ENCODE peak calls at places on chromosomes 5 and 9, in eight cellular contexts. Z, J, W, E, G, K, B and S are unnamed samples.

GRCh38 chr5:94402096-94402495 is 216.3 kb downstream of the KIAA0825 start:
- DNase-seq in Z (no peak), J (no peak), W (no peak), E (no peak), G (no peak), K (peak), B (no peak), S (no peak)

GRCh38 chr5:148941810-148942209 is 115.4 kb downstream of the ADRB2 start:
- DNase-seq in Z (no peak), J (no peak), W (no peak), E (no peak), G (no peak), K (no peak), B (no peak), S (no peak)

GRCh38 chr9:27053369-27054057 is 48.0 kb upstream of the LRRC19 start:
- DNase-seq in Z (no peak), J (no peak), W (no peak), E (no peak), G (no peak), K (peak), B (no peak), S (no peak)

GRCh38 chr9:22405869-22406659 is 40.6 kb upstream of the DMRTA1 start:
- DNase-seq in Z (no peak), J (no peak), W (no peak), E (no peak), G (no peak), K (no peak), B (no peak), S (no peak)

GRCh38 chr5:144313147-144313726 is 142.6 kb downstream of the KCTD16 start:
- DNase-seq in Z (no peak), J (no peak), W (no peak), E (no peak), G (no peak), K (no peak), B (no peak), S (no peak)

GRCh38 chr5:139655727-139656271 is 7.7 kb downstream of the CXXC5 start:
- DNase-seq in Z (peak), J (no peak), W (no peak), E (peak), G (peak), K (no peak), B (no peak), S (no peak)

GRCh38 chr5:2886531-2886930 is 135.1 kb upstream of the IRX2 start:
- DNase-seq in Z (no peak), J (no peak), W (peak), E (no peak), G (no peak), K (no peak), B (no peak), S (no peak)

GRCh38 chr5:110965773-110966581 is 105.5 kb upstream of the TSLP start:
- DNase-seq in Z (no peak), J (no peak), W (no peak), E (no peak), G (no peak), K (peak), B (no peak), S (no peak)

GRCh38 chr5:39394946-39395345 is 29.8 kb downstream of the DAB2 start:
- DNase-seq in Z (no peak), J (no peak), W (no peak), E (no peak), G (no peak), K (peak), B (no peak), S (no peak)

GRCh38 chr9:114347675-114348074 is 18.0 kb downstream of the ORM2 start:
- DNase-seq in Z (no peak), J (peak), W (no peak), E (no peak), G (no peak), K (no peak), B (no peak), S (no peak)

GRCh38 chr9:129398101-129398795 is 220.2 kb upstream of the IER5L start:
- DNase-seq in Z (peak), J (no peak), W (no peak), E (no peak), G (peak), K (no peak), B (no peak), S (no peak)

GRCh38 chr9:112863214-112863613 is 27.5 kb downstream of the SLC46A2 start:
- DNase-seq in Z (peak), J (no peak), W (no peak), E (no peak), G (peak), K (no peak), B (no peak), S (no peak)

GRCh38 chr5:73968729-73969128 is 342.7 kb downstream of the ARHGEF28 start:
- DNase-seq in Z (no peak), J (no peak), W (no peak), E (no peak), G (no peak), K (peak), B (no peak), S (no peak)

GRCh38 chr5:132206782-132207181 is 20.9 kb downstream of the P4HA2 start:
- DNase-seq in Z (no peak), J (no peak), W (no peak), E (no peak), G (no peak), K (no peak), B (no peak), S (no peak)

GRCh38 chr5:8376478-8376877 is 507.5 kb downstream of the MTRR start:
- DNase-seq in Z (no peak), J (no peak), W (no peak), E (no peak), G (no peak), K (no peak), B (no peak), S (no peak)

GRCh38 chr9:27572036-27572435 is 1.2 kb downstream of the C9orf72 start:
- DNase-seq in Z (no peak), J (no peak), W (no peak), E (no peak), G (no peak), K (no peak), B (no peak), S (no peak)

GRCh38 chr9:114107286-114108001 is 8.4 kb upstream of the KIF12 start:
- DNase-seq in Z (no peak), J (no peak), W (peak), E (no peak), G (peak), K (no peak), B (no peak), S (no peak)

GRCh38 chr5:10474521-10475075 is 32.9 kb downstream of the ROPN1L start:
- DNase-seq in Z (no peak), J (no peak), W (no peak), E (no peak), G (no peak), K (peak), B (no peak), S (no peak)

GRCh38 chr9:120890415-120891254 is 13.6 kb upstream of the PHF19 start:
- DNase-seq in Z (no peak), J (no peak), W (no peak), E (no peak), G (no peak), K (no peak), B (no peak), S (no peak)

GRCh38 chr5:78886650-78887230 is 98.4 kb downstream of the ARSB start:
- DNase-seq in Z (no peak), J (no peak), W (no peak), E (peak), G (no peak), K (no peak), B (no peak), S (no peak)

GRCh38 chr9:118595719-118596305 is 773.4 kb downstream of the BRINP1 start:
- DNase-seq in Z (no peak), J (peak), W (no peak), E (peak), G (no peak), K (peak), B (no peak), S (no peak)

GRCh38 chr5:27144456-27144855 is 106.1 kb upstream of the CDH9 start:
- DNase-seq in Z (no peak), J (no peak), W (no peak), E (no peak), G (no peak), K (no peak), B (no peak), S (no peak)

GRCh38 chr5:138000102-138000723 is 32.7 kb downstream of the FAM13B start:
- DNase-seq in Z (no peak), J (no peak), W (no peak), E (no peak), G (no peak), K (peak), B (no peak), S (no peak)

GRCh38 chr5:108259306-108259705 is 122.6 kb downstream of the FBXL17 start:
- DNase-seq in Z (no peak), J (no peak), W (no peak), E (peak), G (no peak), K (peak), B (no peak), S (no peak)

GRCh38 chr9:113645224-113645971 is 181.9 kb downstream of the RGS3 start:
- DNase-seq in Z (no peak), J (no peak), W (peak), E (peak), G (peak), K (no peak), B (no peak), S (no peak)

GRCh38 chr5:73393606-73394489 is 54.7 kb downstream of the FOXD1 start:
- DNase-seq in Z (no peak), J (no peak), W (no peak), E (no peak), G (no peak), K (no peak), B (no peak), S (no peak)

GRCh38 chr9:2524601-2525000 is 97.0 kb upstream of the VLDLR start:
- DNase-seq in Z (no peak), J (no peak), W (no peak), E (no peak), G (no peak), K (peak), B (no peak), S (no peak)

GRCh38 chr9:87829756-87830155 is 52.9 kb upstream of the SPATA31E1 start:
- DNase-seq in Z (no peak), J (no peak), W (no peak), E (no peak), G (no peak), K (peak), B (no peak), S (no peak)

GRCh38 chr9:87827341-87827740 is 55.3 kb upstream of the SPATA31E1 start:
- DNase-seq in Z (no peak), J (no peak), W (no peak), E (no peak), G (no peak), K (peak), B (no peak), S (no peak)

GRCh38 chr9:87826331-87826730 is 56.3 kb upstream of the SPATA31E1 start:
- DNase-seq in Z (no peak), J (no peak), W (no peak), E (no peak), G (no peak), K (no peak), B (no peak), S (no peak)

GRCh38 chr9:87824886-87825285 is 57.8 kb upstream of the SPATA31E1 start:
- DNase-seq in Z (no peak), J (no peak), W (no peak), E (no peak), G (no peak), K (no peak), B (no peak), S (no peak)

DNA sequence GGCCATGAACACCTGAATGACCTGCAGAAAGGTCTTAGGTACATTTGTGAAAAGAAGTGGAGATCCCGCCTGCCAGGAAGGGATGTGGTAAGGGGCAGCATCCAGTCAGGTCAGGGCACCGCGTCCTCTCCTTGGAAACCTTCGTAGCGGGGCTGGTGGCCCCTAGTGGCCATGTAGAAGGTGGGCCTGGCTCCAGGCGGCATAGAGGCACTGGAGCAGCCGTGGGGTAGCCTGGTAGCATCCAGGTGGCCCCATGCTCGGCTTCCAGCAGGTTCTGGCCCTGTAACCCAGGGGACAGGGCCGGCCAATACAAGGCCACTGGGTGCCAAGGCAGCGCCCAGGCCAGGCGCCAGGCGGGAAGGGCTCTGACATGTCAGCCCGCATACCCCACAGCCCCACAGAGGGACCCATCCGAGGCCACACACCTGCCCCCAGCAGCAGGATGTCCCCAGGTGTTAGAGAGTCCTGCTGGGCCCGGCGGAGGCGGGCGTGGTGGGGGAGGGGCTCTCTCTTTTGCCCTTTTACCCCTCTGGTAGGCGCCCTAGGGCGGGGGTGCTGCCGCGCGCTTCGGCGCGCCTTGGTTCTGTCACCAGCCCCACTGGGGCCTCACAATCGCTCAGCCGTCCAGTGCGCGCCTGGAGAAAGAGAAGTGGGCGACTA is 58.3 kb upstream of the SPATA31E1 start:
- DNase-seq in Z (no peak), J (no peak), W (no peak), E (peak), G (no peak), K (no peak), B (no peak), S (no peak)
- TF ChIP-seq CTCF in Z (no peak), J (no peak), W (no peak), E (peak), G (no peak), K (no peak), B (no peak), S (no peak)

GRCh38 chr5:14503681-14504331 is 77.8 kb upstream of the OTULINL start:
- DNase-seq in Z (no peak), J (no peak), W (peak), E (no peak), G (no peak), K (no peak), B (no peak), S (no peak)

GRCh38 chr5:14503017-14503680 is 78.4 kb upstream of the OTULINL start:
- DNase-seq in Z (no peak), J (no peak), W (peak), E (no peak), G (no peak), K (no peak), B (no peak), S (no peak)

GRCh38 chr5:14504332-14504727 is 77.3 kb upstream of the OTULINL start:
- DNase-seq in Z (no peak), J (no peak), W (peak), E (no peak), G (no peak), K (no peak), B (no peak), S (no peak)

GRCh38 chr5:14501353-14502162 is 80.0 kb upstream of the OTULINL start:
- DNase-seq in Z (no peak), J (no peak), W (peak), E (no peak), G (no peak), K (no peak), B (no peak), S (no peak)

GRCh38 chr5:14502291-14502690 is 79.3 kb upstream of the OTULINL start:
- DNase-seq in Z (no peak), J (no peak), W (no peak), E (no peak), G (no peak), K (no peak), B (no peak), S (no peak)
- TF ChIP-seq CTCF in Z (no peak), J (no peak), W (no peak), E (no peak), G (no peak), K (no peak), B (no peak), S (no peak)

GRCh38 chr5:158876263-158876942 is 223.3 kb downstream of the EBF1 start:
- DNase-seq in Z (no peak), J (no peak), W (no peak), E (no peak), G (no peak), K (no peak), B (no peak), S (no peak)
- TF ChIP-seq CTCF in Z (no peak), J (no peak), W (no peak), E (no peak), G (no peak), K (no peak), B (no peak), S (no peak)

DNA sequence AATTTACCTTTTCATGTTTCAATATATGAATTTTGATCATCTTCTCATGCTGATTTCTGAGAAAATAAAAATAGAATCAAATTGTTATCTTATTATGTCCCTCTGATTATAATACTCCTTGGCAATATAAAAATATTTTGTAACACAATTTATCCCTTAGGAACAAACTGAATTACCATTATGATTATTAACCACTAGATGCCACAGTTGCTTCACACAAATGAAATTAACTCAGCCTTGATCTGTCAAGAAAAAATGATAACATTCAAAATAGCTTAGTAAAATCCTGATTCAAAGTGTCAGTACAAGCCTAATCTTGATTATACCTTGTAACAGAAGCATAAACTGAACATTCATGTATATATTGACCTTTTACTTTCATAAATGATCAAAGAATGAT is 4.8 kb upstream of the CHSY3 start:
- DNase-seq in Z (no peak), J (no peak), W (no peak), E (no peak), G (no peak), K (no peak), B (no peak), S (no peak)
- TF ChIP-seq CTCF in Z (peak), J (no peak), W (no peak), E (peak), G (peak), K (peak), B (no peak), S (no peak)

GRCh38 chr5:40717281-40717680 is 37.6 kb downstream of the PTGER4 start:
- DNase-seq in Z (no peak), J (no peak), W (no peak), E (no peak), G (no peak), K (peak), B (no peak), S (no peak)

GRCh38 chr5:40716590-40716989 is 36.9 kb downstream of the PTGER4 start:
- DNase-seq in Z (no peak), J (no peak), W (no peak), E (no peak), G (no peak), K (no peak), B (no peak), S (no peak)

GRCh38 chr5:40720071-40720470 is 35.7 kb downstream of the TTC33 start:
- DNase-seq in Z (no peak), J (no peak), W (no peak), E (no peak), G (no peak), K (no peak), B (no peak), S (no peak)

GRCh38 chr5:40716000-40716399 is 36.3 kb downstream of the PTGER4 start:
- DNase-seq in Z (no peak), J (no peak), W (no peak), E (peak), G (no peak), K (no peak), B (no peak), S (no peak)
- TF ChIP-seq CTCF in Z (no peak), J (no peak), W (no peak), E (peak), G (no peak), K (peak), B (no peak), S (no peak)

DNA sequence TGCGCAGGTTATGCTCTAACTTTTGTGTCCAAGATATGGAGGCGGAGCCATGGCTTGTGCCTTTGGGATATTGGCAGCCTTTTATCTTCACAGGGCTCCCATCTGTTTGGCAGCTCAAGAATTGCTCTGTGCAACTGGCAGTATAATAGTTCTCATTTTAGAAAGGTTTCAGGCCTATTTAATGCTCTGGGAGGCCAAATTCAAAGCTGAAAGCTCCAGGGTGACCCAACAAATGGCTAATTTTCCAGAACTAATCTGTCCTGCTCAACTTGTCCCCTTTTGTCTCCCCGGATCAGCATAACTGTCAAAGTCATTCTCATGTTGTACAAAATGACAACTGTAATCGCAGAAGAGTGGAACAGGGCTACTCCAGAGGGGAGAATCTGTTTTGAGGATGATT is 52.6 kb upstream of the CXCL14 start:
- DNase-seq in Z (no peak), J (no peak), W (no peak), E (no peak), G (no peak), K (no peak), B (no peak), S (no peak)
- TF ChIP-seq CTCF in Z (no peak), J (no peak), W (no peak), E (no peak), G (no peak), K (no peak), B (no peak), S (no peak)

DNA sequence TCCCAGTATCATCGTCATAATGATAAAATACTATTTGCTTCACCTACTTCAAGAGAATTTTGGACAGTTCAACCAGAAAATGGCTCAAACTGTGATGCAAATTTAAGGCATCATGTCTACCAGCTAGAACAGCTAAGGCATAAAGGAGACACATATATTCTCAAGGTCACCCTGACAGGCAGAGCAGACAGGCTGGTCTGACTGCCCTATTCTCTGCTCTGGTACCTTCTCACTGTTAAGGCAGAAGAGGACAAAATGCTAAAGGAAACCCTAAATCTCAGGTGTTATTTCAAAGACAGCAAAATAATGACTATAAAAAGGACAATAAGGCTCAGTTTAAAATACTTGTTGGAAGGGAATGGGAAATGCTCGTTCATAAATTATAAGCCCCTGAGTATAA is 87.2 kb downstream of the MRPS27 start:
- DNase-seq in Z (no peak), J (no peak), W (no peak), E (no peak), G (no peak), K (no peak), B (no peak), S (no peak)
- TF ChIP-seq CTCF in Z (no peak), J (no peak), W (no peak), E (no peak), G (no peak), K (no peak), B (no peak), S (no peak)

GRCh38 chr5:118592678-118593328 is 395.5 kb downstream of the DTWD2 start:
- DNase-seq in Z (no peak), J (no peak), W (no peak), E (peak), G (no peak), K (no peak), B (no peak), S (no peak)
- TF ChIP-seq CTCF in Z (no peak), J (no peak), W (no peak), E (peak), G (no peak), K (no peak), B (no peak), S (no peak)